ENCODE peak calls at places on chromosomes 11 and 22, in nine cellular contexts. U is Calu3, L is T-helper 2 cell, J is breast epithelium, S is omental fat pad, G is SIG-M5, I is fibroblast of lung, X is DMS79, Q is HCT116. E is an unnamed sample.
A peak's percentile ranks its signal among the peaks of the same experiment; 100 is the strongest.

GRCh38 chr11:1878134-1879031 is 13.3 kb downstream of the PRR33 start:
- DNase-seq in X (no peak), Q (no peak), J (no peak), S (no peak), G (no peak), L (no peak), I (no peak), U (no peak), E (peak; percentile 66)

GRCh38 chr11:83120328-83120727 is 36.6 kb upstream of the PCF11 start:
- DNase-seq in G (no peak), S (no peak), I (no peak), X (no peak), L (no peak), Q (no peak), U (no peak), J (no peak), E (no peak)

GRCh38 chr22:19463491-19464469 is 15.2 kb downstream of the UFD1 start:
- DNase-seq in U (no peak), S (no peak), X (no peak), J (no peak), Q (no peak), L (no peak), I (no peak), G (no peak), E (no peak)

GRCh38 chr11:63756919-63757761 is 11.4 kb downstream of the ZFTA start:
- DNase-seq in Q (no peak), J (no peak), I (no peak), L (no peak), S (no peak), X (no peak), G (no peak), U (no peak), E (no peak)

GRCh38 chr11:79173615-79174014 is 267.2 kb downstream of the TENM4 start:
- DNase-seq in S (no peak), Q (no peak), I (peak; percentile 81), J (no peak), G (no peak), L (no peak), U (no peak), X (no peak), E (peak; percentile 20)

GRCh38 chr11:122706689-122707088 is 51.2 kb downstream of the UBASH3B start:
- DNase-seq in Q (no peak), S (no peak), J (no peak), G (no peak), X (no peak), L (no peak), U (no peak), I (peak; percentile 75), E (no peak)

GRCh38 chr22:30459206-30460052 is 12.4 kb downstream of the SEC14L3 start:
- DNase-seq in S (no peak), X (no peak), Q (no peak), J (no peak), G (no peak), I (peak; percentile 14), L (no peak), U (peak; percentile 11), E (peak; percentile 58)

GRCh38 chr22:22948651-22949611 is 61.3 kb downstream of the IGLL5 start:
- DNase-seq in G (no peak), J (no peak), Q (no peak), X (no peak), U (no peak), I (peak; percentile 2), S (no peak), L (no peak), E (peak; percentile 63)

GRCh38 chr11:100677796-100678195 is 9.3 kb upstream of the ARHGAP42 start:
- DNase-seq in G (no peak), Q (no peak), J (no peak), I (no peak), X (no peak), L (no peak), S (no peak), U (no peak), E (no peak)

GRCh38 chr11:65927904-65928397 is 8.7 kb downstream of the DRAP1 start:
- DNase-seq in J (no peak), I (peak; percentile 21), X (no peak), S (no peak), Q (no peak), L (peak; percentile 56), U (no peak), G (no peak), E (no peak)

E was measured in hepatocyte.